ENCODE peak calls at places on chromosomes 2 and 18, in nine cellular contexts. R, G, M, T, X, O, F, V and A are unnamed samples. For H3K4me1 and H3K27me3, the result is how much of the 10 kb centered on the place peaks cover.

GRCh38 chr2:160842286-160842685 is 317.9 kb upstream of the TANK start:
- DNase-seq in R (no peak), G (no peak), M (no peak), T (no peak), X (no peak), O (no peak), F (no peak), V (no peak), A (no peak)

GRCh38 chr2:9210030-9210429 is 3.4 kb downstream of the ASAP2 start:
- DNase-seq in R (no peak), G (no peak), M (no peak), T (no peak), X (peak), O (no peak), F (no peak), V (no peak), A (no peak)

GRCh38 chr18:54251606-54252400 is 17.5 kb upstream of the POLI start:
- DNase-seq in R (no peak), G (no peak), M (no peak), T (no peak), X (no peak), O (no peak), F (no peak), V (no peak), A (no peak)

GRCh38 chr2:136874258-136874657 is 108.9 kb downstream of the THSD7B start:
- DNase-seq in R (no peak), G (no peak), M (no peak), T (no peak), X (no peak), O (no peak), F (no peak), V (no peak), A (no peak)

GRCh38 chr2:25960920-25961319 is 21.4 kb downstream of the KIF3C start:
- DNase-seq in R (no peak), G (no peak), M (no peak), T (no peak), X (no peak), O (peak), F (no peak), V (no peak), A (no peak)

GRCh38 chr2:65350714-65351113 is 81.7 kb downstream of the SPRED2 start:
- DNase-seq in R (no peak), G (no peak), M (no peak), T (no peak), X (no peak), O (no peak), F (no peak), V (no peak), A (no peak)

GRCh38 chr2:223669453-223670225 is 67.5 kb upstream of the SCG2 start:
- DNase-seq in R (peak), G (no peak), M (no peak), T (no peak), X (no peak), O (peak), F (no peak), V (no peak), A (no peak)

GRCh38 chr2:160613466-160614153 is 120.0 kb upstream of the RBMS1 start:
- DNase-seq in R (peak), G (no peak), M (no peak), T (no peak), X (no peak), O (peak), F (no peak), V (no peak), A (no peak)

GRCh38 chr2:46275995-46276394 is 21.2 kb upstream of the EPAS1 start:
- DNase-seq in R (peak), G (no peak), M (no peak), T (peak), X (no peak), O (peak), F (peak), V (no peak), A (no peak)

GRCh38 chr2:233972941-233973575 is 55.9 kb downstream of the TRPM8 start:
- DNase-seq in R (no peak), G (no peak), M (no peak), T (no peak), X (no peak), O (no peak), F (no peak), V (no peak), A (no peak)

GRCh38 chr2:216700088-216700567 is 4.8 kb upstream of the IGFBP5 start:
- DNase-seq in R (no peak), G (no peak), M (no peak), T (no peak), X (no peak), O (no peak), F (no peak), V (no peak), A (no peak)

GRCh38 chr2:217954051-217954450 is 48.7 kb downstream of the TNS1 start:
- DNase-seq in R (no peak), G (no peak), M (peak), T (peak), X (no peak), O (no peak), F (peak), V (no peak), A (peak)

GRCh38 chr2:54866868-54867267 is 143.4 kb downstream of the EML6 start:
- DNase-seq in R (no peak), G (no peak), M (no peak), T (no peak), X (no peak), O (no peak), F (no peak), V (no peak), A (no peak)

GRCh38 chr18:40531061-40531460 is 1424.0 kb upstream of the PIK3C3 start:
- DNase-seq in R (no peak), G (no peak), M (no peak), T (no peak), X (no peak), O (peak), F (no peak), V (no peak), A (no peak)

GRCh38 chr2:33810046-33810835 is 211.1 kb upstream of the FAM98A start:
- DNase-seq in R (peak), G (no peak), M (no peak), T (no peak), X (no peak), O (no peak), F (no peak), V (no peak), A (no peak)
- TF ChIP-seq CTCF in R (no peak), G (no peak), M (no peak), T (no peak), X (no peak), O (no peak), F (no peak), V (no peak), A (no peak)

GRCh38 chr2:11542275-11542819 is 8.5 kb downstream of the GREB1 start:
- DNase-seq in R (no peak), G (no peak), M (no peak), T (no peak), X (no peak), O (no peak), F (no peak), V (no peak), A (no peak)
- H3K4me1 ChIP-seq in R (under half), G (under half), M (under half), T (under half), X (under half), O (under half), F (under half), V (under half), A (under half)

GRCh38 chr18:45340884-45341283 is 274.4 kb upstream of the SLC14A2 start:
- DNase-seq in R (no peak), G (no peak), M (no peak), T (no peak), X (no peak), O (no peak), F (no peak), V (no peak), A (no peak)

GRCh38 chr18:45342166-45342565 is 273.1 kb upstream of the SLC14A2 start:
- DNase-seq in R (no peak), G (no peak), M (no peak), T (no peak), X (no peak), O (no peak), F (no peak), V (no peak), A (no peak)

GRCh38 chr18:45341454-45341853 is 273.8 kb upstream of the SLC14A2 start:
- DNase-seq in R (no peak), G (no peak), M (no peak), T (no peak), X (no peak), O (no peak), F (no peak), V (no peak), A (no peak)

GRCh38 chr18:45337477-45337876 is 277.8 kb upstream of the SLC14A2 start:
- DNase-seq in R (no peak), G (no peak), M (no peak), T (no peak), X (no peak), O (no peak), F (no peak), V (no peak), A (no peak)

GRCh38 chr18:45339819-45340550 is 275.3 kb upstream of the SLC14A2 start:
- DNase-seq in R (no peak), G (no peak), M (no peak), T (no peak), X (no peak), O (no peak), F (no peak), V (no peak), A (no peak)
- H3K27me3 ChIP-seq in R (under half), G (under half), M (under half), T (under half), X (under half), O (under half), F (under half), V (under half), A (under half)

GRCh38 chr2:162890690-162891311 is 52.2 kb upstream of the KCNH7 start:
- DNase-seq in R (peak), G (peak), M (no peak), T (no peak), X (no peak), O (peak), F (no peak), V (peak), A (no peak)
- TF ChIP-seq CTCF in R (peak), G (peak), M (peak), T (no peak), X (no peak), O (peak), F (peak), V (peak), A (peak)

GRCh38 chr18:59660398-59660797 is 36.8 kb downstream of the CCBE1 start:
- DNase-seq in R (no peak), G (no peak), M (no peak), T (no peak), X (no peak), O (no peak), F (no peak), V (no peak), A (no peak)
- H3K4me1 ChIP-seq in R (under half), G (under half), M (under half), T (under half), X (under half), O (under half), F (under half), V (under half), A (under half)

GRCh38 chr2:130766037-130766436 is 10.7 kb downstream of the AMER3 start:
- DNase-seq in R (no peak), G (no peak), M (no peak), T (peak), X (no peak), O (no peak), F (no peak), V (no peak), A (no peak)

GRCh38 chr2:130767408-130767775 is 12.1 kb downstream of the AMER3 start:
- DNase-seq in R (no peak), G (no peak), M (no peak), T (peak), X (no peak), O (no peak), F (no peak), V (no peak), A (no peak)

GRCh38 chr2:130768191-130768855 is 13.0 kb downstream of the AMER3 start:
- DNase-seq in R (no peak), G (no peak), M (no peak), T (peak), X (peak), O (no peak), F (no peak), V (no peak), A (no peak)

GRCh38 chr2:130766711-130767407 is 11.5 kb downstream of the AMER3 start:
- DNase-seq in R (no peak), G (no peak), M (no peak), T (peak), X (peak), O (no peak), F (no peak), V (no peak), A (no peak)

DNA sequence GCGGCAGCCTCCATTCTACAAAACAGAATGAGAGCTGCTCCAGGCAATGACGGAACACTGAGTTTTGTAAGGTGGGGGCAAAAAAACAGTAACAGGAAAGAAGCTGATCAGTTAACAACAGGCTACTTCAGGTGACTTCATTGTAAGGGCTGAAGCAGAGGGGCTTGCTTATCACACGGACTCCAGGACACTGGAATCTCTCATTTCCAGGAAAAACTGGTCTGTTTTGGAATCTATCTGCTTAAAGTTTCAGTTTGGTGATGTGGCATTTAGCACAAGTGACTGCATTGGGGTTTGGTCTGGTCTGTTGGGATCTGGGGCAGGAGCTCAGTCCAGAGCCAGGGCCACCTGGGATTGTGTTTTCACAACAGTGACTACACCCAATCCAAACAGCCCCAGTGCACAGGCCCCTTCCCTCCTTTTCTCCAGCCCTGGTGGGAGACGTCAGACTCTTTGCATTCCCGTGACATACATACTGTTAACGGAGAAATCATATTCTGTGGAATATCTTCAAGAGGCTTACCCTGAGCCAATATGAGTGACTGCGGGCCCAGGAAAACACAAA is 14.1 kb downstream of the AMER3 start:
- DNase-seq in R (no peak), G (no peak), M (no peak), T (peak), X (peak), O (no peak), F (no peak), V (no peak), A (no peak)
- H3K27me3 ChIP-seq in R (under half), G (under half), M (under half), T (under half), X (under half), O (under half), F (under half), V (under half), A (under half)